ENCODE peak calls at places on chromosomes 5 and 9, in five cellular contexts. D is IMR-90, H is A549, Z is GM12878, X is SK-N-SH. S is an unnamed sample.

GRCh38 chr9:71352837-71353236 is 231.4 kb upstream of the TRPM3 start:
- DNase-seq in D (no peak), H (no peak), Z (no peak), X (no peak), S (no peak)

GRCh38 chr9:115057559-115057958 is 60.4 kb downstream of the TNC start:
- DNase-seq in D (peak; percentile 60), H (no peak), Z (no peak), X (no peak), S (no peak)

GRCh38 chr9:36191696-36192095 is 975 bp downstream of the CLTA start:
- DNase-seq in D (no peak), H (no peak), Z (no peak), X (no peak), S (no peak)

GRCh38 chr5:138654281-138654867 is 79.2 kb upstream of the HSPA9 start:
- DNase-seq in D (peak; percentile 78), H (no peak), Z (peak; percentile 75), X (no peak), S (peak; percentile 42)

GRCh38 chr5:78405820-78406750 is 45.7 kb downstream of the SCAMP1 start:
- DNase-seq in D (peak; percentile 76), H (peak; percentile 54), Z (peak; percentile 19), X (no peak), S (no peak)

GRCh38 chr9:20559236-20559896 is 62.9 kb downstream of the MLLT3 start:
- DNase-seq in D (peak; percentile 29), H (no peak), Z (no peak), X (no peak), S (no peak)

GRCh38 chr5:39815701-39816100 is 390.9 kb upstream of the DAB2 start:
- DNase-seq in D (no peak), H (no peak), Z (no peak), X (no peak), S (no peak)

GRCh38 chr5:93006915-93007314 is 574.1 kb downstream of the NR2F1-AS1 start:
- DNase-seq in D (peak; percentile 34), H (no peak), Z (no peak), X (no peak), S (no peak)

GRCh38 chr5:151432210-151432609 is 15.2 kb upstream of the SLC36A1 start:
- DNase-seq in D (no peak), H (no peak), Z (no peak), X (no peak), S (no peak)

GRCh38 chr9:123426406-123426805 is 70.4 kb downstream of the CRB2 start:
- DNase-seq in D (no peak), H (peak; percentile 19), Z (peak; percentile 39), X (no peak), S (no peak)

GRCh38 chr5:123285122-123286011 is 137.8 kb downstream of the CEP120 start:
- DNase-seq in D (peak; percentile 61), H (no peak), Z (no peak), X (peak; percentile 63), S (no peak)

GRCh38 chr9:134585746-134586706 is 55.6 kb upstream of the COL5A1 start:
- DNase-seq in D (peak; percentile 75), H (peak; percentile 50), Z (no peak), X (no peak), S (no peak)

GRCh38 chr9:35272989-35273388 is 111.2 kb downstream of the UNC13B start:
- DNase-seq in D (peak; percentile 78), H (no peak), Z (no peak), X (no peak), S (no peak)

GRCh38 chr9:82491604-82492003 is 503.0 kb downstream of the SPATA31D1 start:
- DNase-seq in D (peak; percentile 10), H (no peak), Z (no peak), X (no peak), S (no peak)

GRCh38 chr5:146906803-146907202 is 28.2 kb upstream of the PPP2R2B start:
- DNase-seq in D (no peak), H (peak; percentile 31), Z (no peak), X (no peak), S (no peak)

GRCh38 chr5:171494452-171495121 is 75.1 kb downstream of the FGF18 start:
- DNase-seq in D (peak; percentile 59), H (peak; percentile 17), Z (no peak), X (peak; percentile 86), S (peak; percentile 89)

GRCh38 chr5:138408023-138408422 is 30.8 kb upstream of the REEP2 start:
- DNase-seq in D (no peak), H (no peak), Z (peak; percentile 42), X (no peak), S (no peak)

GRCh38 chr9:7146582-7146981 is 388.8 kb downstream of the KDM4C start:
- DNase-seq in D (no peak), H (no peak), Z (no peak), X (peak; percentile 25), S (no peak)

GRCh38 chr5:133921899-133922468 is 46.4 kb downstream of the C5orf15 start:
- DNase-seq in D (no peak), H (no peak), Z (no peak), X (peak; percentile 56), S (no peak)

GRCh38 chr9:137255448-137256114 is 454 bp downstream of the NELFB start:
- DNase-seq in D (no peak), H (peak; percentile 43), Z (no peak), X (no peak), S (peak; percentile 11)

GRCh38 chr9:33813712-33814641 is 3.0 kb upstream of the UBE2R2 start:
- DNase-seq in D (peak; percentile 90), H (peak; percentile 60), Z (no peak), X (peak; percentile 41), S (peak; percentile 14)

GRCh38 chr5:51494821-51495220 is 111.6 kb downstream of the ISL1 start:
- DNase-seq in D (no peak), H (no peak), Z (no peak), X (no peak), S (no peak)

GRCh38 chr5:36392818-36393217 is 91.1 kb upstream of the RANBP3L start:
- DNase-seq in D (peak; percentile 21), H (no peak), Z (no peak), X (peak; percentile 28), S (no peak)

GRCh38 chr5:149781612-149782011 is 51.5 kb downstream of the PPARGC1B start:
- DNase-seq in D (no peak), H (no peak), Z (no peak), X (no peak), S (no peak)

GRCh38 chr5:40043916-40044315 is 619.1 kb upstream of the DAB2 start:
- DNase-seq in D (no peak), H (no peak), Z (no peak), X (no peak), S (no peak)

GRCh38 chr5:56699588-56699987 is 115.8 kb upstream of the MAP3K1 start:
- DNase-seq in D (no peak), H (no peak), Z (no peak), X (no peak), S (no peak)

GRCh38 chr5:56700711-56701110 is 114.6 kb upstream of the MAP3K1 start:
- DNase-seq in D (no peak), H (no peak), Z (no peak), X (no peak), S (no peak)

GRCh38 chr5:56698463-56699381 is 116.6 kb upstream of the MAP3K1 start:
- DNase-seq in D (no peak), H (no peak), Z (no peak), X (peak; percentile 30), S (no peak)

GRCh38 chr5:56693220-56693579 is 122.1 kb upstream of the MAP3K1 start:
- DNase-seq in D (no peak), H (no peak), Z (no peak), X (no peak), S (peak; percentile 25)

DNA sequence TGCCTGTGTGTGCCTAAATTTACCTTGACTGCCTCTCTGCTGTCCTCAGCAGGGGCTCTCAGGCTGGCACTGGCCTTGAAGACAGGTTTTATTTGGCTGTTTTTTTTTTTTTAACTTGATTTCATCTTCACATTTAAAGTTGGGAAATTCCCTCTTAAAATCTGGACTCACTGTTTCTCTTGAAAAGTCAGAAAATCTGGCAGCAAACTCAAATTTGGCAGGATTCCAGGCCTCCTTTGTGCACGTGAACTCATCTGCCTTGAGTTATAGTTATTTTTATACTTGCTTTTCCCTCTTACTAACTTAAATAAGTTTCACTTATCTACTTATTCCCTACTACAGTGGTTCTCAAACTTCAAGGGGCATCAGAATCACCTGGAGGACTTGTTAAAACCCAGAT is 118.4 kb upstream of the MAP3K1 start:
- DNase-seq in D (peak; percentile 75), H (no peak), Z (no peak), X (no peak), S (no peak)
- TF ChIP-seq RCOR1 in D (no peak), H (no peak), Z (no peak), X (no peak), S (no peak)

DNA sequence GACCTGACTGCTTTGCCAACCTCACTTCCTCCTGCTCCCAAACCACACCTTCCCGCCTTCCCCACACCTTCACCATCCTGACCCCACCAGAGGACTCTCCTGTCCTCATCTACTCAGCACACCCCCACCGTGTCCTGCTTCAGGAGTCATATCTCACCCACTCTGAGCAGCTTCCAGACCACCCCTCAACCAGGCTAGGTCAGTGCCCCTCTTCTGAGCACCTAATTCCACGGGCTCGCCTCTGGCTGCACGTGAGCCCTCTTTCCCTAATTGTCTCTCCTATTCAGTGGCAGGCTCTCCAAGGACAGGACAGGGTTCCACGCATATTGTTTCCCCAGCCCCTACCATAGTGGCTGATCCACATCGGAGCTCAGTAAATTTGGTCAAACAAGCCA is 4.3 kb downstream of the ANKS6 start:
- DNase-seq in D (no peak), H (no peak), Z (no peak), X (no peak), S (no peak)
- TF ChIP-seq RCOR1 in D (no peak), H (no peak), Z (no peak), X (no peak), S (no peak)

DNA sequence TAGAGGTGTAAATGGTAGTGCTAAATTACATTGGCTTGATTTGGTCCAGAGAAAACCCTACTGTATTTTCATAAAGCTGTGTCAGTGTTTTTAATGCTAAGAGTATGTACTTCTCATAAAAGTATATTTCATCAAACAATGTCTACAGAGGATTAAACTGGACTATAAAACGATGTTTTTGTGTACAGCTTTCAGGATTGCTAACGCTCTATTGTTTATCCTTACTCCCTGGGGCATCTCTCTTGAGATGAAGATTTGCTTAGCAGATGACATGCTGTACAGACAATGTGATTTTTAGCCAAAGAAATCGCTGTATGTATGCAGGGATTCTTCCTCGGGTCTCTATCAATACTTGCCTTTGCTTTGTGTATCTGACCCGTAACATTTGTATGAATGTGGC is 216.0 kb downstream of the FBXL7 start:
- DNase-seq in D (no peak), H (no peak), Z (no peak), X (no peak), S (no peak)
- TF ChIP-seq RCOR1 in D (no peak), H (no peak), Z (no peak), X (no peak), S (no peak)

DNA sequence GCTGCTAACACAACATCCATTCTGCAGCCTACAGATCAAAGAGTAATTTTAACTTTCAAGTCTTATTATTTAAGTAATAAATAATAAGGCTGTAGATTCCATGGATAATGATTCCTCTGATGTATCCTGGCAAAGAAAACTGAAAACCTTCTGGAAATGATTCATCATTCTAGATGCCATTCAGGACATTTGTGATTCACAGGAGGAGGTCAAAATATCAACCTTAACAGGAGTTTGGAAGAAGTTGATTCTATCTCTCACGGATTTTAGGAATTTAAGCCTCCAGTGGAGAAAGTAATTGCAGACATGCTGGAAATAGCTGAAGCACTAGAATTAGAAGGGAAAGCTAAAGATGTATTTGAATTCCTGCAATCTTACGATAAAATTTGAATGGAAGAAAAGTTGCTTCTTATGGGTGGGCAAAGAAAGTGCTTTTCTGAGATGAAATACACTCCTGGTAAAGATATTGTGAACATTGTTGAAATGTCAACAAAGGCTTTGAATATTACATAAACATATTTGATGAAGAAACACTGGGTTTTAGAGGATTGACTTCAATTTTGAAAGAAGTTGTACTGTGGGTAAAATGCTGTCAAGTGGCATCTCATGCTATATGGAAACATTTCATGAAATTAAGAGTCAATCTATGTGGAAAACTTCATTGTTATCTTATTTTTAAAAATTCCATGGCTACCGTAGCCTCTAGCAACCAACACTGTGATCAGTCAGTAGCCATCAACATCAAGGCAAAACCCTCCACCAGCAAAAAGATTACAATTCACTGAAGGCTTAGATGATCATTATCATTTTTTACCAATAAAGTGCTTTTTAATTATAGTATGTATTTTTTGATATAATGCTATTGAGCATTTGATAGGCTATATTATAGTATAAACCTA is 1141.0 kb downstream of the CDH12 start:
- DNase-seq in D (peak; percentile 9), H (no peak), Z (no peak), X (no peak), S (no peak)
- TF ChIP-seq RCOR1 in D (no peak), H (no peak), Z (no peak), X (no peak), S (no peak)